ENCODE peak calls at places on chromosome 3, in seven cellular contexts. Y is neuronal stem cell, J is fibroblast of lung, O is colonic mucosa, K is adipocyte, A is NT2/D1, L is endodermal cell. N is an unnamed sample.

GRCh38 chr3:127172211-127172610 is 20.7 kb upstream of the PRR23E start:
- DNase-seq in Y (no peak), J (no peak), O (no peak), K (no peak), A (no peak), L (peak; percentile 48), N (no peak)

GRCh38 chr3:157201648-157202278 is 41.8 kb upstream of the CCNL1 start:
- DNase-seq in Y (no peak), J (peak; percentile 58), O (no peak), K (peak; percentile 75), A (no peak), L (no peak), N (peak; percentile 19)

GRCh38 chr3:176867681-176868663 is 329.3 kb downstream of the TBL1XR1 start:
- DNase-seq in Y (no peak), J (no peak), O (peak; percentile 71), K (no peak), A (peak; percentile 18), L (no peak), N (no peak)

GRCh38 chr3:28114893-28115292 is 126.5 kb upstream of the CMC1 start:
- DNase-seq in Y (no peak), J (no peak), O (no peak), K (no peak), A (no peak), L (no peak), N (no peak)

GRCh38 chr3:48629894-48630293 is 5.4 kb downstream of the SLC26A6 start:
- DNase-seq in Y (no peak), J (no peak), O (no peak), K (no peak), A (no peak), L (no peak), N (no peak)

GRCh38 chr3:23159929-23160328 is 43.2 kb upstream of the UBE2E2 start:
- DNase-seq in Y (no peak), J (peak; percentile 90), O (no peak), K (peak; percentile 89), A (no peak), L (no peak), N (no peak)

GRCh38 chr3:36804295-36805055 is 40.1 kb upstream of the DCLK3 start:
- DNase-seq in Y (no peak), J (no peak), O (no peak), K (no peak), A (peak; percentile 61), L (peak; percentile 62), N (no peak)

GRCh38 chr3:83523470-83524073 is 1435.2 kb upstream of the CADM2 start:
- DNase-seq in Y (peak; percentile 64), J (peak; percentile 57), O (no peak), K (peak; percentile 4), A (peak; percentile 82), L (peak; percentile 89), N (no peak)

GRCh38 chr3:65178703-65179102 is 490.9 kb upstream of the ADAMTS9 start:
- DNase-seq in Y (no peak), J (peak; percentile 44), O (no peak), K (no peak), A (no peak), L (no peak), N (no peak)

GRCh38 chr3:45464336-45464809 is 76.0 kb downstream of the LARS2 start:
- DNase-seq in Y (peak; percentile 82), J (no peak), O (no peak), K (no peak), A (no peak), L (peak; percentile 79), N (no peak)

GRCh38 chr3:134644731-134645514 is 5.9 kb downstream of the KY start:
- DNase-seq in Y (no peak), J (peak; percentile 21), O (no peak), K (no peak), A (no peak), L (peak; percentile 62), N (no peak)

GRCh38 chr3:12049675-12050074 is 45.5 kb downstream of the SYN2 start:
- DNase-seq in Y (no peak), J (peak; percentile 4), O (no peak), K (peak; percentile 49), A (no peak), L (no peak), N (no peak)

GRCh38 chr3:197029511-197030167 is at the start of gene MELTF:
- DNase-seq in Y (peak; percentile 76), J (peak; percentile 49), O (peak; percentile 73), K (peak; percentile 68), A (peak; percentile 35), L (peak; percentile 90), N (no peak)

GRCh38 chr3:50473768-50474167 is 29.7 kb downstream of the CACNA2D2 start:
- DNase-seq in Y (no peak), J (no peak), O (no peak), K (no peak), A (no peak), L (no peak), N (no peak)

GRCh38 chr3:155560594-155560993 is 184.3 kb downstream of the PLCH1 start:
- DNase-seq in Y (peak; percentile 1), J (peak; percentile 63), O (no peak), K (no peak), A (peak; percentile 22), L (peak; percentile 56), N (peak; percentile 58)

GRCh38 chr3:131735121-131735520 is 232.3 kb upstream of the MRPL3 start:
- DNase-seq in Y (no peak), J (peak; percentile 77), O (no peak), K (peak; percentile 19), A (no peak), L (no peak), N (no peak)

GRCh38 chr3:109874900-109875735 is 537.8 kb upstream of the DPPA4 start:
- DNase-seq in Y (no peak), J (peak; percentile 11), O (no peak), K (no peak), A (no peak), L (no peak), N (no peak)

GRCh38 chr3:100518983-100519382 is 26.6 kb downstream of the TMEM45A start:
- DNase-seq in Y (no peak), J (peak; percentile 54), O (no peak), K (peak; percentile 45), A (no peak), L (no peak), N (no peak)

GRCh38 chr3:129626744-129627349 is 20.4 kb upstream of the PLXND1 start:
- DNase-seq in Y (peak; percentile 76), J (peak; percentile 81), O (peak; percentile 96), K (peak; percentile 74), A (peak; percentile 77), L (peak; percentile 96), N (peak; percentile 78)

GRCh38 chr3:14921811-14922705 is 25.3 kb upstream of the NR2C2 start:
- DNase-seq in Y (no peak), J (peak; percentile 37), O (no peak), K (no peak), A (no peak), L (no peak), N (no peak)

GRCh38 chr3:173584093-173584833 is 186.7 kb downstream of the NLGN1 start:
- DNase-seq in Y (peak; percentile 74), J (peak; percentile 55), O (no peak), K (peak; percentile 85), A (peak; percentile 56), L (peak; percentile 84), N (peak; percentile 3)

GRCh38 chr3:21962456-21962855 is 211.4 kb upstream of the ZNF385D start:
- DNase-seq in Y (no peak), J (peak; percentile 60), O (no peak), K (peak; percentile 40), A (no peak), L (no peak), N (no peak)

DNA sequence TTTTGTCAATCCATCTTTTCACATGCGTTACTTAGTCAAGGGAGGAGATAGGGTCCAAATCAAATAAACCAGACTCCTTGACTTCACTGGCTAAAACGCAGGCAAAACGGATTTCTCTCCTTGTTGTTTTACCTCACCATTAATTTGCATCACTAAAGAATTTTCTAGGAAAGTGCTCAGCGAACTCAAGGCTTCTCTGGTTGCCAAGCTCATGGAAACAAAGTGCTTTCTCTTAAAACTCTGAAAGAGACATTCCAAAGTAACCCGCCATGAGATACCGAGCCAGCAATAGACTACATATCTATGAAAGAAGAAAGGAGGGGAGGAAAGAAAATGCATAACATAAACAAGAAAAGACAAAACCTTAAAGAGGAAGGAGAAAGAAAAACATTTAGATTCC is 211.7 kb upstream of the WNT5A start:
- DNase-seq in Y (no peak), J (peak; percentile 76), O (no peak), K (no peak), A (peak; percentile 71), L (no peak), N (no peak)
- H3K9ac ChIP-seq in Y (no peak overlapping the region), J (no peak overlapping the region), O (no peak overlapping the region), K (no peak overlapping the region), A (no peak overlapping the region), L (no peak overlapping the region), N (no peak overlapping the region)

GRCh38 chr3:52317178-52317577 is 1.1 kb downstream of the DNAH1 start:
- DNase-seq in Y (no peak), J (no peak), O (no peak), K (no peak), A (no peak), L (no peak), N (no peak)
- H3K9ac ChIP-seq in Y (no peak overlapping the region), J (no peak overlapping the region), O (peak overlapping the region; percentile 32), K (peak overlapping the region; percentile 9), A (peak overlapping the region; percentile 56), L (no peak overlapping the region), N (no peak overlapping the region)

DNA sequence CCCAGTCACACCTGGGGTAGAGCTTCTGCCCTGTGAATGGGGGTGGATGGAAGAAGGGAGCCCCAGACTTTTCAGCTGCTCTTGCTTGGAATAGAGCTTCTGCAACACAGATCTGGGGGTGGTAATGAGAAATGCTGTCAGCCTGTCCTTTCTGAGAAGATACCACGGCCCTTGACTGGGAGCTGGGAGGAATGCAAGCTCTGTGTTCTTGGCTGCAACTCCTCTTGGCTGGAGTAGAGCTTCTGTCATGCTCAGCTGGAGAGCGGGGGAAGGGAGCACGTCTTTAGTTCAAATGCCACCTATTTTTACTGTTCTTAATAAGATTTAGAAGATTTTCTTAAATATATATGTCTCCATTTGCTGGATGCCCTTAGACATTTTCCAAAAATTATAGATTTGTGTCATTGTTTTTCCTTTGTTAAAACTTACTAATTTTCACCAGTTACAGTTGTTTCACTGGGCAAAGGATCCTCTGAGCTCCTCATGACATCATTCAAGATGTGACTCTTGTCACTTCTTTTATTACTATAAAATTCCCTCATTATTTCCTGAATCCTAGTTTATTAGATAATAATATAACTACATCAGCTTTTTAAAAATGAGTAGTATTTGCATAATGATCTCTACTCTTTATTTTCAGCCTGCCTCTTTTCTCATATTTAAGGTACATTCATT is 179.9 kb upstream of the TGFBR2 start:
- DNase-seq in Y (no peak), J (peak; percentile 85), O (peak; percentile 23), K (peak; percentile 83), A (no peak), L (peak; percentile 48), N (no peak)
- H3K9ac ChIP-seq in Y (no peak overlapping the region), J (no peak overlapping the region), O (no peak overlapping the region), K (peak overlapping the region; percentile 40), A (no peak overlapping the region), L (no peak overlapping the region), N (no peak overlapping the region)

DNA sequence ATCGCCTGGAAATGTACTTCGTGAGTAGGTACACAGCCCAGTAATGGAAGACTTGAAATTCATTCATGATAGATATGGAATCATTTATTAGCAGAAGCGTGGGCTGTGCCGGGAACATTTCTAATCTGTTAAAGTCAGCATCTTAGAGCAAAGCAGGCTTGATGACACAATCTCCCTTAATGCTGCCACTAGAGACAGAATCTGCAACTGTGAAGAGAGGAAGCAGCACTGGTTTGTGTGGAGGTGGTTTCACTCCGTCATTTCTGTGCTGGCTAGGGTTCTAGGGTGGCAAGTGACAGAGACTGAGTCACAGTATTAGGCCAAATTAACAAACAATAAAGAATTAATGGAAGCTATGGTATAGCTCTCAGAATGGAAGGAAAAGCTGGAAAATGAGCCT is 225.1 kb upstream of the PROK2 start:
- DNase-seq in Y (no peak), J (no peak), O (no peak), K (peak; percentile 43), A (no peak), L (no peak), N (no peak)
- H3K9ac ChIP-seq in Y (no peak overlapping the region), J (no peak overlapping the region), O (no peak overlapping the region), K (peak overlapping the region; percentile 5), A (no peak overlapping the region), L (no peak overlapping the region), N (no peak overlapping the region)

GRCh38 chr3:61569856-61570255 is 8.5 kb downstream of the PTPRG start:
- DNase-seq in Y (no peak), J (no peak), O (no peak), K (no peak), A (no peak), L (no peak), N (no peak)
- H3K9ac ChIP-seq in Y (no peak overlapping the region), J (no peak overlapping the region), O (no peak overlapping the region), K (peak overlapping the region; percentile 6), A (no peak overlapping the region), L (no peak overlapping the region), N (no peak overlapping the region)

N was measured in HCT116.